ENCODE peak calls at places on chromosomes 1 and 21, in six cellular contexts. A is GM06990, Z is H7, S is Peyer's patch, K is heart left ventricle, P is heart right ventricle. W is an unnamed sample.

GRCh38 chr1:102174259-102174863 is 177.6 kb upstream of the OLFM3 start:
- DNase-seq in A (no peak), P (no peak), S (no peak), Z (no peak), K (no peak), W (no peak)

GRCh38 chr1:107689157-107689556 is 275.8 kb downstream of the VAV3 start:
- DNase-seq in A (no peak), S (no peak), Z (peak; percentile 7), K (no peak), P (no peak), W (no peak)

GRCh38 chr1:220315070-220315839 is 43.0 kb upstream of the RAB3GAP2 start:
- DNase-seq in A (no peak), S (no peak), P (no peak), K (peak; percentile 29), Z (no peak), W (no peak)

GRCh38 chr1:155236451-155236850 is 18.8 kb downstream of the ENTREP3 start:
- DNase-seq in A (no peak), S (no peak), P (no peak), Z (no peak), K (no peak), W (no peak)

GRCh38 chr1:193909406-193909805 is 723.0 kb upstream of the B3GALT2 start:
- DNase-seq in A (no peak), S (no peak), Z (no peak), P (no peak), K (no peak), W (no peak)

GRCh38 chr1:176843352-176844297 is 320.9 kb downstream of the ASTN1 start:
- DNase-seq in A (no peak), Z (peak; percentile 10), S (no peak), P (no peak), K (no peak), W (no peak)

GRCh38 chr21:31133243-31133830 is 95.1 kb upstream of the KRTAP19-8 start:
- DNase-seq in K (no peak), S (no peak), Z (no peak), P (no peak), A (no peak), W (no peak)

GRCh38 chr1:9711466-9712020 is 60.0 kb downstream of the PIK3CD start:
- DNase-seq in K (no peak), A (no peak), Z (no peak), S (no peak), P (no peak), W (peak; percentile 48)

DNA sequence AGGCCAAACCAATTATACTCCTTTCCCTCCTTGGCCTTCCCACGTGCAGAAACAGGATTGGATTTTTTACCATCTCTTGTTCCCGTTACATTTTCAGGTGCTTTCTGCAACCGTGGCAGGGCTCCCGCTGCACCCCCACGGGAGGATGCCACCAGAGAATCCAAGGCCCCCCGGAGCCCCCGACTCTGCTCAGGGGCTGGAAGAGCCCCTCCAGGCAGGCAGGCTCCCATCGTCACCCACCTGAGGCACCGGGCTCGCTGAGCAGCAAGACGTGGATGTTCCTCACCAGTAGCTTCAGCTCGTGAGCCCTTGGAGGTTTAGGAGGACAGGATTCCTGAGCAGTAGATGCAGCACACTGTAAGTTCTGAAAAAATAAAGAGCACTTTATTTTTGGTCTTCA is 35.2 kb upstream of the PRDM15 start:
- DNase-seq in K (no peak), P (no peak), S (no peak), Z (no peak), A (no peak), W (no peak)
- H3K36me3 ChIP-seq in K (peaks cover 71% of the 10 kb centered on the region), P (peaks cover 4% of the 10 kb centered on the region), S (no peaks in the 10 kb centered on the region), Z (peaks cover 2% of the 10 kb centered on the region), A (peaks cover 26% of the 10 kb centered on the region), W (peaks cover 20% of the 10 kb centered on the region)

DNA sequence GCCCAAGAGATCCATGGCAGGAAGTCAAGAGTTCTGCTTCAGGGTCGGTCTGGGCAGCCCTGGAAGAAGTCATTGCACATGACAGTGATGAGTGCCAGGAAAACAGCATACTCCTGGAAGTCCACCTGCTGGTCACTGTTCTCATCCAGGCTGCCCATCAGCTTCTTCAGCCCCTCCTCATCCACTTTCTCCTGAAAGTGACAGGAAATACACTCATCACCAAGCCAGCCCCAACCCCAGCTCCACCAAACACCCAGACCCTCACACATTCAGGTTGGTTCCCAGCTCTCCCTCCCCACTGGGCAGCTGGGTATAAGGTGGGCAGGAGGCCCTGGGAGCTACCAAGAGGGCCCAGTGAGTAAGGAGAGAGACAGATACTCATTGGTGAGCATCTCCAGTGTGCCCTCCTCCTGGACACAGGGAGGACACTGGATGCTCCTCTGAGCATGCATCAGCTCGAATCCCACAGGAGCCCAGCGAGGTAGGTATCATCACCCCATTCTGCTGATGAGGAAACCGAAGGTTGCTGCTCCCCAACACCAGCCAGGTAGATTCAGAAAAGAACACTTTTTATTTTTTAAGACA is 4.2 kb downstream of the S100A2 start:
- DNase-seq in S (no peak), A (no peak), Z (no peak), P (no peak), K (no peak), W (no peak)
- H3K36me3 ChIP-seq in S (no peaks in the 10 kb centered on the region), A (no peaks in the 10 kb centered on the region), Z (no peaks in the 10 kb centered on the region), P (no peaks in the 10 kb centered on the region), K (no peaks in the 10 kb centered on the region), W (no peaks in the 10 kb centered on the region)

DNA sequence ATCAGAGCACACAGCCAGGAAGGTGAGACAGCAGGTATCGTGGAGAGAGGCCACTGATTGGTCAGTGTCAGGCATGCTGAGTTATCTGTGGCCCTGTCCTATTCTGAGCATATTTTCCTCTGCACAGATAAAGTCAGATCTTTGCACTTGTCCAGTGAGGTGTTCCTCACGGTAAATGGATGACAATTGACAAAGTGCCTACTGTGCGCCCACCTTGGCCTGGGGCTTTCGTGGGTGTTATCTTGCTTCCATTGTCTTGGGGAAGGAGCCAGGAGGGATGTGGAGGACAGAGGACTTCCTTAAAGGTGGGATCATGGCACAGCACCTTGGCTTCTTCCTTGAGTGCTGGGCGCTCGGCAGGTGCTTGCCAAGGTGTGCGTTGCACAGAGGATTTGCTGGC is 46.0 kb upstream of the WNT4 start:
- DNase-seq in K (no peak), S (no peak), A (no peak), P (no peak), Z (no peak), W (no peak)
- H3K36me3 ChIP-seq in K (no peaks in the 10 kb centered on the region), S (no peaks in the 10 kb centered on the region), A (no peaks in the 10 kb centered on the region), P (no peaks in the 10 kb centered on the region), Z (no peaks in the 10 kb centered on the region), W (no peaks in the 10 kb centered on the region)

DNA sequence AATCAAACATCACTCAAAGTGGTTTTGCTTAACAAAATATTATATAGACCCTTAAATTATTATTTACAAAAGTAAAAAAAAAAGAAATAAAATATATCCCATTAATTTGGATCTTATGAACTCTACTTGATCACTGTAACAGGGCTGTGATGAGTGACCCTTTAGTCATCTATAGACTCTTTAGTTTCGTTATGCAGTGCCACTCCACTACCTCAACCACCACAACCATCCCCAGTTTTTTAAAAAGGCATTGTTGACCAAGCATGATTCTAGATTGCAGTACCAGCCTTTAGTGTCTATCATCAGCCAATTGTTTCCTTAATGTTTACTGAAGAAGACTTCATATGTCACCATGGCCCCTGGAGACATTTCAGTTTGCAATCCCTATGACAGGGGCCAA is 20.8 kb upstream of the DYNLT5 start:
- DNase-seq in P (no peak), Z (no peak), S (no peak), K (no peak), A (no peak), W (no peak)
- H3K36me3 ChIP-seq in P (no peaks in the 10 kb centered on the region), Z (no peaks in the 10 kb centered on the region), S (no peaks in the 10 kb centered on the region), K (peaks cover 7% of the 10 kb centered on the region), A (no peaks in the 10 kb centered on the region), W (no peaks in the 10 kb centered on the region)

GRCh38 chr1:38852780-38853179 is 6.8 kb downstream of the RRAGC start:
- DNase-seq in P (no peak), Z (no peak), K (no peak), A (peak; percentile 30), S (no peak), W (no peak)
- H3K36me3 ChIP-seq in P (no peaks in the 10 kb centered on the region), Z (peaks cover 8% of the 10 kb centered on the region), K (peaks cover 91% of the 10 kb centered on the region), A (peaks cover 2% of the 10 kb centered on the region), S (no peaks in the 10 kb centered on the region), W (peaks cover 29% of the 10 kb centered on the region)

GRCh38 chr1:236760480-236760879 is 34.6 kb upstream of the MTR start:
- DNase-seq in A (no peak), S (no peak), K (no peak), P (no peak), Z (no peak), W (no peak)
- H3K36me3 ChIP-seq in A (no peaks in the 10 kb centered on the region), S (no peaks in the 10 kb centered on the region), K (peaks cover 85% of the 10 kb centered on the region), P (no peaks in the 10 kb centered on the region), Z (peaks cover 1% of the 10 kb centered on the region), W (no peaks in the 10 kb centered on the region)

GRCh38 chr21:21968810-21969588 is 970.8 kb downstream of the NCAM2 start:
- DNase-seq in P (no peak), A (no peak), Z (no peak), S (no peak), K (no peak), W (no peak)

GRCh38 chr21:21971384-21971783 is 973.2 kb downstream of the NCAM2 start:
- DNase-seq in P (no peak), Z (no peak), S (no peak), K (no peak), A (no peak), W (no peak)

DNA sequence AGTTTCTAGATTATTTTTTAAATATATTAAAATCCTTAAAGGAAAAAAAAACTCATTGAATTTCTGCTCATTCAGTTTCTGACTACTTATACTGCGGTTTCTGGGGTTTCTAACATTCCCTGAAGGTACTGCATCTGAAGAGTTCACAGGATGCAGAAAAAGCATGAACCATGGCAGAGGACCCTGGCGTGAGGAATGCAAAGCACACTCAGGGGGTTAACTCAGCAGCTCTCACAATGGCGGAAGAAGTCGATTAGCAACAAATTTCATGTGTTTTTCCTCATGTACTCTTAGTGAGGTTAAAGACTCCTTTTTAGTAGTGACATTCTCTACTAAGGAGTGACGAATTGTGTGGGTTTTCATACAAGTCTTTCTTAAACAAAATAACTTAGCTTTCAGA is 975.6 kb downstream of the NCAM2 start:
- DNase-seq in Z (peak; percentile 35), A (no peak), S (no peak), P (no peak), K (no peak), W (no peak)
- H3K36me3 ChIP-seq in Z (no peaks in the 10 kb centered on the region), A (no peaks in the 10 kb centered on the region), S (no peaks in the 10 kb centered on the region), P (no peaks in the 10 kb centered on the region), K (no peaks in the 10 kb centered on the region), W (no peaks in the 10 kb centered on the region)

GRCh38 chr1:89710498-89711139 is 77.7 kb downstream of the LRRC8C start:
- DNase-seq in P (no peak), A (no peak), Z (no peak), S (no peak), K (no peak), W (no peak)
- H3K36me3 ChIP-seq in P (no peaks in the 10 kb centered on the region), A (no peaks in the 10 kb centered on the region), Z (no peaks in the 10 kb centered on the region), S (no peaks in the 10 kb centered on the region), K (peaks cover 27% of the 10 kb centered on the region), W (peaks cover 27% of the 10 kb centered on the region)

GRCh38 chr1:54872041-54872342 is 15.0 kb downstream of the DHCR24 start:
- DNase-seq in Z (no peak), K (no peak), P (no peak), S (no peak), A (no peak), W (no peak)
- H3K36me3 ChIP-seq in Z (peaks cover 61% of the 10 kb centered on the region), K (peaks cover 48% of the 10 kb centered on the region), P (no peaks in the 10 kb centered on the region), S (no peaks in the 10 kb centered on the region), A (peaks cover 45% of the 10 kb centered on the region), W (peaks cover 6% of the 10 kb centered on the region)